ENCODE peak calls at places on chromosomes 2 and 18, in eight cellular contexts. One of them, this sample, is unnamed. For H3K4me1, the result is how much of the 10 kb centered on the place peaks cover.

GRCh38 chr2:128642316-128642715 is 323.6 kb upstream of the HS6ST1 start:
- DNase-seq in HCT116: no peak
- DNase-seq in GM23338: no peak
- DNase-seq in breast epithelium: no peak
- DNase-seq in prostate gland: no peak
- DNase-seq in endothelial cell of umbilical vein: no peak
- DNase-seq in sigmoid colon: peak
- DNase-seq in suprapubic skin: peak
- DNase-seq in this sample: no peak

GRCh38 chr2:29066989-29067605 is 7.2 kb downstream of the PCARE start:
- DNase-seq in HCT116: no peak
- DNase-seq in GM23338: no peak
- DNase-seq in breast epithelium: no peak
- DNase-seq in prostate gland: peak
- DNase-seq in endothelial cell of umbilical vein: no peak
- DNase-seq in sigmoid colon: no peak
- DNase-seq in suprapubic skin: no peak
- DNase-seq in this sample: no peak

GRCh38 chr2:38935568-38936172 is 46.0 kb downstream of the ARHGEF33 start:
- DNase-seq in HCT116: no peak
- DNase-seq in GM23338: no peak
- DNase-seq in breast epithelium: no peak
- DNase-seq in prostate gland: no peak
- DNase-seq in endothelial cell of umbilical vein: no peak
- DNase-seq in sigmoid colon: no peak
- DNase-seq in suprapubic skin: no peak
- DNase-seq in this sample: no peak

GRCh38 chr2:224160917-224161316 is 121.8 kb upstream of the SERPINE2 start:
- DNase-seq in HCT116: no peak
- DNase-seq in GM23338: no peak
- DNase-seq in breast epithelium: peak
- DNase-seq in prostate gland: no peak
- DNase-seq in endothelial cell of umbilical vein: no peak
- DNase-seq in sigmoid colon: no peak
- DNase-seq in suprapubic skin: no peak
- DNase-seq in this sample: no peak

GRCh38 chr2:165675551-165675968 is 118.5 kb downstream of the GALNT3 start:
- DNase-seq in HCT116: no peak
- DNase-seq in GM23338: no peak
- DNase-seq in breast epithelium: no peak
- DNase-seq in prostate gland: no peak
- DNase-seq in endothelial cell of umbilical vein: no peak
- DNase-seq in sigmoid colon: no peak
- DNase-seq in suprapubic skin: no peak
- DNase-seq in this sample: no peak

GRCh38 chr2:54575379-54575888 is 119.3 kb downstream of the SPTBN1 start:
- DNase-seq in HCT116: no peak
- DNase-seq in GM23338: no peak
- DNase-seq in breast epithelium: no peak
- DNase-seq in prostate gland: no peak
- DNase-seq in endothelial cell of umbilical vein: no peak
- DNase-seq in sigmoid colon: peak
- DNase-seq in suprapubic skin: no peak
- DNase-seq in this sample: no peak

GRCh38 chr2:229852565-229852964 is 69.2 kb downstream of the TRIP12 start:
- DNase-seq in HCT116: no peak
- DNase-seq in GM23338: no peak
- DNase-seq in breast epithelium: no peak
- DNase-seq in prostate gland: no peak
- DNase-seq in endothelial cell of umbilical vein: peak
- DNase-seq in sigmoid colon: no peak
- DNase-seq in suprapubic skin: no peak
- DNase-seq in this sample: no peak

GRCh38 chr2:187233811-187234210 is 214.2 kb downstream of the CALCRL start:
- DNase-seq in HCT116: no peak
- DNase-seq in GM23338: no peak
- DNase-seq in breast epithelium: no peak
- DNase-seq in prostate gland: no peak
- DNase-seq in endothelial cell of umbilical vein: peak
- DNase-seq in sigmoid colon: no peak
- DNase-seq in suprapubic skin: no peak
- DNase-seq in this sample: no peak

GRCh38 chr18:34222396-34223163 is 2.1 kb downstream of the NOL4 start:
- DNase-seq in HCT116: no peak
- DNase-seq in GM23338: peak
- DNase-seq in breast epithelium: no peak
- DNase-seq in prostate gland: no peak
- DNase-seq in endothelial cell of umbilical vein: peak
- DNase-seq in sigmoid colon: peak
- DNase-seq in suprapubic skin: no peak
- DNase-seq in this sample: no peak
- TF ChIP-seq POLR2AphosphoS5 in HCT116: no peak
- TF ChIP-seq POLR2AphosphoS5 in GM23338: no peak
- TF ChIP-seq POLR2AphosphoS5 in breast epithelium: no peak
- TF ChIP-seq POLR2AphosphoS5 in prostate gland: no peak
- TF ChIP-seq POLR2AphosphoS5 in endothelial cell of umbilical vein: no peak
- TF ChIP-seq POLR2AphosphoS5 in sigmoid colon: no peak
- TF ChIP-seq POLR2AphosphoS5 in suprapubic skin: no peak
- TF ChIP-seq POLR2AphosphoS5 in this sample: no peak

DNA sequence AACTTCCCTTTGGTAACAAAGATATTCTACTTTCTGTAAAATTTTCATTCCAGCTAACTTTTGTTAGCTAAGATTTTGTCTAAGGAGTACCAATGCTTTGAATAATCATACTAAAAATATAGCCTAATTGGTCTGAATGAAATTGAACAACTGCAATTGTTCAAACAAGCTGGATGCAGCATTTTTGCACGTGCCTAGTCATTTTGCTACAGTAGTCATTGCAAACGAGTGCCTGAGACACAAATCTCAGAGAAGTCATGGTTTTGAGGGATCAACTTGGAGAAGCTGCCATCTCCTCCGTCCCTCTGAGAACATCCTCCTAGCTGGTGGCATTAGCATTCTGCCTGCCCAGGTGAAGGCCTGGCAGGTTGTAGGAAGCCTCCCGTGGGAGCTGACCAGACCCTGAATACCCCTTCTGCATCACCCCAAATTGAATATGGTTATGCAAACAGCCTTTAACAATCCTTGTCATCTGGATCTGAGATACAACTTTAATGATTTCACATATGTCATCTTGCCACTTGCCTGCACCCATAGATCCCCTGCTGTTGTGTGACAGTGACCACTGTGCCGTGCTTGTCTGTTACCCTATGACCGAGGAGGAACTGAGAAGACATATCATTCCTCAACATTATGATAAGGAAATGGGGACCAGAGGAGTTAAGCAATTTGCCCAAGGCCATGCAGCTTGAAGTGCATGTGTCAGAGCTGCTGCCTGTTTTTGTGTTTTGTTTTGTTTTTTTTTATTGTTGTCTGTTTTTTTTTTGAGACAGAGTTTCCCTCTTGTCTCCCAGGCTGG is 29.1 kb upstream of the MGAT4A start:
- DNase-seq in HCT116: no peak
- DNase-seq in GM23338: no peak
- DNase-seq in breast epithelium: no peak
- DNase-seq in prostate gland: no peak
- DNase-seq in endothelial cell of umbilical vein: no peak
- DNase-seq in sigmoid colon: no peak
- DNase-seq in suprapubic skin: no peak
- DNase-seq in this sample: no peak
- H3K4me1 ChIP-seq in HCT116: under half
- H3K4me1 ChIP-seq in GM23338: under half
- H3K4me1 ChIP-seq in breast epithelium: under half
- H3K4me1 ChIP-seq in prostate gland: under half
- H3K4me1 ChIP-seq in endothelial cell of umbilical vein: under half
- H3K4me1 ChIP-seq in sigmoid colon: under half
- H3K4me1 ChIP-seq in suprapubic skin: under half
- H3K4me1 ChIP-seq in this sample: under half

GRCh38 chr18:58572181-58572580 is 56.7 kb downstream of the ALPK2 start:
- DNase-seq in HCT116: no peak
- DNase-seq in GM23338: no peak
- DNase-seq in breast epithelium: no peak
- DNase-seq in prostate gland: no peak
- DNase-seq in endothelial cell of umbilical vein: no peak
- DNase-seq in sigmoid colon: peak
- DNase-seq in suprapubic skin: no peak
- DNase-seq in this sample: no peak

GRCh38 chr18:58569490-58569911 is 59.4 kb downstream of the ALPK2 start:
- DNase-seq in HCT116: no peak
- DNase-seq in GM23338: no peak
- DNase-seq in breast epithelium: no peak
- DNase-seq in prostate gland: peak
- DNase-seq in endothelial cell of umbilical vein: no peak
- DNase-seq in sigmoid colon: no peak
- DNase-seq in suprapubic skin: no peak
- DNase-seq in this sample: no peak

GRCh38 chr18:58570360-58571064 is 58.4 kb downstream of the ALPK2 start:
- DNase-seq in HCT116: no peak
- DNase-seq in GM23338: no peak
- DNase-seq in breast epithelium: no peak
- DNase-seq in prostate gland: no peak
- DNase-seq in endothelial cell of umbilical vein: no peak
- DNase-seq in sigmoid colon: no peak
- DNase-seq in suprapubic skin: no peak
- DNase-seq in this sample: no peak

GRCh38 chr18:58576641-58577251 is 52.1 kb downstream of the ALPK2 start:
- DNase-seq in HCT116: no peak
- DNase-seq in GM23338: no peak
- DNase-seq in breast epithelium: no peak
- DNase-seq in prostate gland: no peak
- DNase-seq in endothelial cell of umbilical vein: no peak
- DNase-seq in sigmoid colon: no peak
- DNase-seq in suprapubic skin: no peak
- DNase-seq in this sample: no peak

GRCh38 chr18:58572680-58573079 is 56.2 kb downstream of the ALPK2 start:
- DNase-seq in HCT116: no peak
- DNase-seq in GM23338: no peak
- DNase-seq in breast epithelium: no peak
- DNase-seq in prostate gland: no peak
- DNase-seq in endothelial cell of umbilical vein: no peak
- DNase-seq in sigmoid colon: no peak
- DNase-seq in suprapubic skin: no peak
- DNase-seq in this sample: no peak
- H3K27ac ChIP-seq in HCT116: no peak
- H3K27ac ChIP-seq in GM23338: no peak
- H3K27ac ChIP-seq in breast epithelium: no peak
- H3K27ac ChIP-seq in prostate gland: no peak
- H3K27ac ChIP-seq in endothelial cell of umbilical vein: no peak
- H3K27ac ChIP-seq in sigmoid colon: no peak
- H3K27ac ChIP-seq in suprapubic skin: no peak
- H3K27ac ChIP-seq in this sample: no peak

DNA sequence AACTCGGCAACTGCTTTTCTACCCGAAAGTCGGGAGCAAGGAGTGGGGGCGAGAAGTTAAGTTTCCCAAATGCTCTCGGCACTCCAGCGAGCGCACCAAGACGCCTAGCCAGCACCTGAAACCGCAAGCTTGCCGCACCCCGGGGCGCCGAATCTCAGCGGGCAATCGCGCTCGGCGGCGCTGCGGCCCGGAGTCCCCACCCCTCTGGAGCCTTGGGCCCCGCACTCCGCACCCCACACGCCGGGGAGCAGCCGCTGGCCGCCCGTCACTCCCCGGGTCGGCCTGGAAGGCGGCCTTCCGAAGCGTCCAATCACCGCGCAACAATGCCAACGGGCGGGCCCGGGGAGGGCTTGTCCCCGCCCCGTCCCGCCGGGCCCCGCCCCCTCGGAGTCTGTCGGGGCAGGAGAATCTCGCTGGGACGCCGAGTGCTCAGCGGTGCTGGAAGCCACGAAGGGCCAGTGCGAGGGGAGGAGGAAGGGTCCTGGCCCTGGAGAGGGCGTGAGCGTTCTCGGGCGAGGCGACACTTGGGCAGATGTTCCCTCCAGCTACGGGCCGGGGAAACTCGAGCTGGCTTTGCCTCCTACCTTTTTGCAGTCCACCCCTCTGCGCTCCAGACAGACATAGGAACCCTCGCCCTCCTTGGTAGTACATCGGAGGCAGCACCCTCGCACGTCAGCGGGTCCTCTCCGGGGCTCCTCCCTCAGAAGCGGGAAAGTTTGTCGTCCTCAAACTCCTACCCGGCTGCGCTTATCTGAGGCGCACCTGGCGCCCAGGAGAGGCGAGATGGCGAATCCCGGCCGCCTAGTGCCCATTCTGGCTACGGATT is 1.1 kb upstream of the ZBTB7C start:
- DNase-seq in HCT116: peak
- DNase-seq in GM23338: peak
- DNase-seq in breast epithelium: peak
- DNase-seq in prostate gland: peak
- DNase-seq in endothelial cell of umbilical vein: peak
- DNase-seq in sigmoid colon: peak
- DNase-seq in suprapubic skin: peak
- DNase-seq in this sample: peak
- TF ChIP-seq POLR2AphosphoS5 in HCT116: peak
- TF ChIP-seq POLR2AphosphoS5 in GM23338: peak
- TF ChIP-seq POLR2AphosphoS5 in breast epithelium: peak
- TF ChIP-seq POLR2AphosphoS5 in prostate gland: peak
- TF ChIP-seq POLR2AphosphoS5 in endothelial cell of umbilical vein: no peak
- TF ChIP-seq POLR2AphosphoS5 in sigmoid colon: peak
- TF ChIP-seq POLR2AphosphoS5 in suprapubic skin: no peak
- TF ChIP-seq POLR2AphosphoS5 in this sample: peak